ENCODE peak calls at places on chromosome 2, in seven cellular contexts. S, F, B, R, J, D and H are unnamed samples.

GRCh38 chr2:44126106-44126797 is 42.4 kb upstream of the PPM1B start:
- DNase-seq in S (peak), F (no peak), B (no peak), R (no peak), D (no peak), J (no peak), H (peak)

GRCh38 chr2:230893881-230894781 is 29.4 kb downstream of the ITM2C start:
- DNase-seq in R (no peak), D (no peak), B (no peak), S (no peak), F (no peak), J (no peak), H (no peak)

GRCh38 chr2:70647873-70648481 is 94.4 kb upstream of the TGFA start:
- DNase-seq in D (peak), S (peak), R (peak), F (peak), B (peak), J (peak), H (peak)

GRCh38 chr2:121288454-121289231 is 3.6 kb upstream of the TFCP2L1 start:
- DNase-seq in F (no peak), B (no peak), R (no peak), S (no peak), D (no peak), J (no peak), H (no peak)

GRCh38 chr2:7992612-7993596 is 689.0 kb upstream of the ID2 start:
- DNase-seq in D (peak), S (peak), J (no peak), B (peak), F (peak), R (no peak), H (no peak)

GRCh38 chr2:232891621-232892071 is 21.6 kb downstream of the SNORC start:
- DNase-seq in J (peak), F (no peak), S (peak), B (peak), R (no peak), D (peak), H (peak)

GRCh38 chr2:136057023-136057801 is 60.7 kb downstream of the CXCR4 start:
- DNase-seq in J (no peak), F (no peak), B (no peak), D (no peak), S (no peak), R (no peak), H (no peak)

GRCh38 chr2:8203354-8203753 is 478.5 kb upstream of the ID2 start:
- DNase-seq in S (no peak), F (no peak), B (no peak), J (peak), R (no peak), D (peak), H (no peak)

GRCh38 chr2:70733428-70734185 is 34.4 kb downstream of the ADD2 start:
- DNase-seq in J (no peak), F (no peak), S (no peak), D (no peak), B (no peak), R (no peak), H (no peak)

GRCh38 chr2:48347712-48348111 is 182.2 kb upstream of the STON1 start:
- DNase-seq in D (peak), B (no peak), S (peak), R (no peak), F (no peak), J (peak), H (no peak)

GRCh38 chr2:96768083-96768561 is 7.4 kb downstream of the CNNM4 start:
- DNase-seq in S (no peak), D (no peak), F (no peak), R (no peak), B (no peak), J (peak), H (no peak)

GRCh38 chr2:163662141-163662780 is 73.5 kb downstream of the FIGN start:
- DNase-seq in D (peak), J (peak), S (no peak), R (no peak), F (no peak), B (peak), H (no peak)

GRCh38 chr2:182642328-182642727 is 73.7 kb upstream of the DNAJC10 start:
- DNase-seq in R (no peak), B (peak), F (peak), J (peak), S (peak), D (peak), H (peak)

GRCh38 chr2:240568678-240569522 is 616 bp downstream of the RNPEPL1 start:
- DNase-seq in B (peak), J (peak), R (peak), S (peak), F (peak), D (peak), H (no peak)

GRCh38 chr2:121838561-121838960 is 83.1 kb downstream of the TSN start:
- DNase-seq in B (no peak), R (no peak), J (no peak), S (no peak), F (no peak), D (no peak), H (no peak)

GRCh38 chr2:36770542-36771287 is 74.2 kb downstream of the VIT start:
- DNase-seq in S (peak), R (peak), B (peak), J (peak), D (peak), F (peak), H (peak)

GRCh38 chr2:85674417-85674816 is 6.4 kb upstream of the SFTPB start:
- DNase-seq in B (no peak), S (peak), J (no peak), R (no peak), F (no peak), D (no peak), H (no peak)

GRCh38 chr2:46460241-46460921 is 19.0 kb upstream of the TMEM247 start:
- DNase-seq in J (peak), S (no peak), B (no peak), D (peak), R (no peak), F (peak), H (no peak)

GRCh38 chr2:241595600-241596140 is 37.1 kb downstream of the BOK start:
- DNase-seq in R (peak), J (peak), F (no peak), D (no peak), B (no peak), S (peak), H (no peak)

GRCh38 chr2:31334311-31335026 is 80.1 kb downstream of the XDH start:
- DNase-seq in R (no peak), J (no peak), D (no peak), F (no peak), S (no peak), B (peak), H (no peak)

GRCh38 chr2:42829556-42830510 is 37.5 kb upstream of the HAAO start:
- DNase-seq in S (no peak), D (no peak), B (no peak), J (no peak), R (no peak), F (no peak), H (no peak)

GRCh38 chr2:158034198-158034831 is 67.4 kb upstream of the UPP2 start:
- DNase-seq in S (peak), J (peak), B (peak), D (peak), F (peak), R (peak), H (peak)

GRCh38 chr2:7915302-7916200 is 766.3 kb upstream of the ID2 start:
- DNase-seq in F (no peak), S (no peak), B (peak), J (peak), D (peak), R (no peak), H (no peak)

GRCh38 chr2:43030551-43031025 is 195.8 kb downstream of the ZFP36L2 start:
- DNase-seq in D (no peak), S (no peak), R (no peak), F (no peak), J (no peak), B (no peak), H (no peak)

GRCh38 chr2:234203135-234203984 is 152.9 kb downstream of the SPP2 start:
- DNase-seq in J (peak), R (no peak), F (peak), D (peak), S (peak), B (peak), H (peak)

GRCh38 chr2:233692648-233693047 is at the start of gene UGT1A6:
- DNase-seq in R (no peak), D (no peak), F (peak), S (no peak), J (no peak), B (no peak), H (no peak)

DNA sequence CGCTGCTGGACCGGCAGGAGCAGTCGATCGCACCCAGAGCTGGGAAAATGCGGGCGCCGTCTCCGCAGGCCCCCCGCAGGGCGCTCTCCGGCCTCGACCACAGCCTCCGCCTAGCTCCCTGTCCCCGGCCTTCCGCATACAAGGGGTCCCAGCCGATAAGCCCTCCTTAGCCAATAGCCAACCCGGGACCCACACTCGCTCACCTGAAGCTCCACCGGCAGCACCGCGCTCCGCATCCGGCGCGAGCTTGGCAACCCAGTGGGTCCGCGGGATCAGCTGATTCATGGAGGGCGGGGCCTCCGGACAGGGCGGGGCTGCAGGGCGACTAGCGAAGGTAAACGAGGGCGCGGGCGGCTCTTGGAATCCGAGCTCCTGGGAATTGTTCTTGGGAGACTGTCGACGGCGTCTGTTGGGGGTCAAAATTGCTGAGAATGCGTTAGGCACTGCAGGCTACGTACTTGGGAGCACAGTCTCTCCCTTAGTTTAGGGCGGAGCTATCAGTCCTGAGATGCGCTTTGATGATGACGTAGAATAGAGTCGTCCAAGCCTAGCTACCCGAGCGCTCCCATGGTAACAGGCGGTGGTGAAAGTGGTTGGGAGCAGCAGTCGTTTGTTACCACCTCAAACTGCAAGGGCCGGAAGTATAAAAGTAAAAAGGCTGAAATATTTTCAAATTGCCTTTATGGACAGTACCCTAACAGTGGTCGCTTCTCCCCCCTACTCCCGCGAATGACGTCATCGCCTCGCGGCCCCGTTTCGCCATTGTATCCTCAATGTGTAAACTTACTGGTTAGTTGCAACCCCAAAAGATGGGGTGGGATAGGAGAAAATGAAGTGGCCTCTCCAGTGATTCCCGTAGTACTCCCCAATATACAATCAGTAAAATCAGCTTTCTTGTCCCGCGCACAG is at the start of gene ALS2:
- DNase-seq in R (peak), J (peak), S (peak), D (peak), B (peak), F (peak), H (peak)
- TF ChIP-seq CTCF in R (no peak), J (no peak), S (no peak), D (no peak), B (no peak), F (no peak), H (no peak)

GRCh38 chr2:207766697-207767460 is 2.8 kb downstream of the FZD5 start:
- DNase-seq in B (no peak), R (no peak), D (no peak), S (no peak), F (peak), J (no peak), H (no peak)
- TF ChIP-seq CTCF in B (no peak), R (no peak), D (no peak), S (no peak), F (peak), J (no peak), H (no peak)

DNA sequence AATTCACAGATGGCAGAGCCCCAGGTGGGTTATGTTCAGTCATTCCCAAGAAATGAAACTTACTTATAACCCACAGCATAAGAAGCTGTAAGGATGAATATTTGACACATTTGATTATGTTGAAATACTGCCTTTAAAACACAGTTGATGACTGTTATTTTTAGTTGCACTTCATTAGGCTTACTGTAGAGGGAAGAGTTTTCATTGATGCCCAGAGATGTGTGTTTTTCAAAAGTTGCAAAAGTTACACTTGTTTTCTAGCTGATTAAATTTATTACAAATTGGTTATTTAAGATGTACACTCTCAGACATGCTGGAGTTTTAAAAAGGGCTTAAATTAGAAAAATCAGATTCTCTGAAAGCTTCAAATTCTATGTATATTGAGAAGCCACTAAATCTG is 506.1 kb downstream of the PARD3B start:
- DNase-seq in R (no peak), J (peak), F (no peak), D (peak), S (peak), B (no peak), H (peak)
- TF ChIP-seq CTCF in R (peak), J (peak), F (no peak), D (peak), S (peak), B (peak), H (no peak)

DNA sequence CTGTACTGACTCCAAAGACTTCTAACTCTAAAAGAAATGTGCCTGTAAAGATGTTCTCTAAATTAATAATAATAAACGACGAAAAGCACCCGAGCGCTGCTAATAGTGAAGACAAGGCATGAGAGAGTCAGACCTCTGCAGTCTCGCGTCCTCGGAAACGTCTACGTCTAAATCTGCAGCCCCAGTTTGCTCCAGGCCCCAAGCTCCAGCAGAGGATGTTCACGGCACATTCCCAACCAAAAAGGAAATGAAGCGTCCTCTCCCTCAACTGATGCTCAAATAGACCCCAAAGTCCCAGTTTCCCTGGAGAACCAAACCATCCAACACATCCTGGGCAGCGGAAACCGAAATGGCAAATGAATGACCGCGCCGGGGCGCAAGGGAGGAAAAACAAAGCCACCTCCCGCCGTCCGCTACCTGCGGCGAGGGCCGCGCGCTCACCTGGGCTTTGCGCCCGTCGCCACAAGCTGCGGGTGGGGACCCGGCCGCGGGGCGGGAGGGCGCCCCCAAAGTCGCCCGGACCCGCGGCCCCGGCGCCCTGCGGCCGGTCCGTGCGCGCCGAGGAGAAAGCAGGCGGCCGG is 47.1 kb upstream of the CCDC150 start:
- DNase-seq in F (peak), D (peak), R (peak), J (peak), B (peak), S (peak), H (peak)
- TF ChIP-seq CTCF in F (peak), D (peak), R (no peak), J (peak), B (no peak), S (no peak), H (peak)

GRCh38 chr2:142124706-142125105 is 6.1 kb downstream of the LRP1B start:
- DNase-seq in J (no peak), D (no peak), R (no peak), B (no peak), F (no peak), S (no peak), H (no peak)

DNA sequence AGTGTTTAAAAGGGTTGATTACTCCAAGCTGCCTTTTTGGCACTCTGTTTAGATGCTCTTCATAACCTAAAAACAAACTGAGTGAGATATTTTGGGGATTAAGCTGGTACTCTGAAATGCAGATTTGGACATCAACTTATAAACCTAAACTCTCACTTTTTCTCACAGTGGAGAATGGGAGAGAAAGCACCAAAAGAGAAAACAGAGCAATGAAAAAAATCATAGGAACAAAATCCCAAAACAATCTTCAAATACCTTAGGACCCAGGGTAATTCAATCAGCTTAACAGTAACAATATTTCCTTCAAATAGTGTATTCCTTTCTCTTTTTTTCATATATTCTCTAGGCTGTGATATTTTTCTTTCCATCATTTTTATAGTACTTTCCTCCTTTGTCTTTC is 11.5 kb downstream of the LRP1B start:
- DNase-seq in F (no peak), D (no peak), S (no peak), J (no peak), B (no peak), R (no peak), H (no peak)
- TF ChIP-seq CTCF in F (no peak), D (no peak), S (no peak), J (no peak), B (no peak), R (no peak), H (no peak)

GRCh38 chr2:109428841-109429710 is 184.7 kb downstream of the SEPTIN10 start:
- DNase-seq in J (no peak), R (no peak), F (no peak), D (no peak), B (no peak), S (no peak), H (no peak)

GRCh38 chr2:109429711-109430265 is 184.0 kb downstream of the SEPTIN10 start:
- DNase-seq in D (no peak), F (no peak), B (no peak), S (no peak), R (no peak), J (no peak), H (no peak)

GRCh38 chr2:109428281-109428680 is 185.5 kb downstream of the SEPTIN10 start:
- DNase-seq in S (no peak), R (no peak), D (no peak), F (no peak), J (no peak), B (no peak), H (no peak)

GRCh38 chr2:109423556-109424359 is 190.0 kb downstream of the SEPTIN10 start:
- DNase-seq in J (no peak), F (peak), D (no peak), R (no peak), B (no peak), S (no peak), H (no peak)

GRCh38 chr2:109427661-109428091 is 186.1 kb downstream of the SEPTIN10 start:
- DNase-seq in S (no peak), B (no peak), D (no peak), F (no peak), R (no peak), J (no peak), H (no peak)
- TF ChIP-seq CTCF in S (no peak), B (no peak), D (no peak), F (no peak), R (no peak), J (no peak), H (no peak)

GRCh38 chr2:170736628-170737027 is 21.5 kb downstream of the SP5 start:
- DNase-seq in D (no peak), B (no peak), F (no peak), R (no peak), J (no peak), S (peak), H (no peak)
- TF ChIP-seq CTCF in D (no peak), B (no peak), F (no peak), R (no peak), J (no peak), S (no peak), H (no peak)

DNA sequence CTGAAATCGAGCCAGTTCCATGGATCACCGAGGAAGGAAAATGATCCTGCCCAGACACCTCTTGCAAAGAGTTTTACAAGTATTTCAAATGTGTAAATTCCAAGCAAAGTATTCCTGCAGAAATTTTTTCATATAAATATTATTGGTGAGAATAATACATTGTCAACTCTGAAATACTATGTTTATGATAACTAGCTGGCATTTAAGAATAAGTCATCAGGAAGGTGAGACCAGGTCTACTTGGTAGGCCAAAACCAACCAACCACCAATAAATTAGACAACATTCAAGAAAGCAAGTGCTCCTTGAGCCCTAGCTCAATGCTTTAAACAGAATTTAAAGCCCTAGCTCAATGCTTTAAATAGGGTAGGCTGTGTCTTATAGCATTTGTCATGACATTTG is 21.7 kb downstream of the SCN7A start:
- DNase-seq in B (no peak), R (no peak), F (no peak), D (no peak), S (no peak), J (no peak), H (no peak)
- TF ChIP-seq CTCF in B (no peak), R (no peak), F (no peak), D (no peak), S (no peak), J (no peak), H (no peak)

GRCh38 chr2:127175821-127176354 is 44.2 kb downstream of the CYP27C1 start:
- DNase-seq in J (peak), S (no peak), R (no peak), F (no peak), D (no peak), B (peak), H (no peak)

GRCh38 chr2:127175406-127175805 is 44.7 kb downstream of the CYP27C1 start:
- DNase-seq in F (no peak), R (no peak), B (peak), J (peak), D (no peak), S (no peak), H (peak)

GRCh38 chr2:127173073-127173472 is 47.0 kb downstream of the CYP27C1 start:
- DNase-seq in D (peak), F (no peak), R (no peak), B (peak), J (peak), S (peak), H (peak)

GRCh38 chr2:127174977-127175376 is 45.1 kb downstream of the CYP27C1 start:
- DNase-seq in S (peak), B (peak), D (no peak), J (peak), R (no peak), F (no peak), H (peak)

GRCh38 chr2:127174176-127174575 is 45.9 kb downstream of the CYP27C1 start:
- DNase-seq in S (peak), R (no peak), B (peak), F (peak), J (peak), D (peak), H (peak)
- TF ChIP-seq CTCF in S (peak), R (peak), B (peak), F (peak), J (peak), D (peak), H (no peak)